ENCODE peak calls at places on chromosomes 16 and 17, in eight cellular contexts. R is stimulated activated CD4-positive, alpha-beta T cell treated with anti-CD3 and anti-CD28 coated beads, Interleukin-4, amount 100 ng/mL, for 48 hours; P is effector CD4-positive, alpha-beta T cell; S is AG10803; T is ACHN; K is LHCN-M2; V is astrocyte of the spinal cord; E is glutamatergic neuron. L is an unnamed sample.

GRCh38 chr16:89923640-89924297 is 627 bp downstream of the TUBB3 start:
- DNase-seq in P (no peak), R (no peak), T (no peak), V (no peak), K (no peak), E (peak), S (no peak), L (no peak)

GRCh38 chr17:14296511-14296910 is 4.4 kb upstream of the HS3ST3B1 start:
- DNase-seq in E (no peak), S (no peak), V (no peak), K (no peak), T (no peak), P (no peak), R (no peak), L (no peak)

GRCh38 chr17:77327181-77327565 is 186.4 kb downstream of the SEC14L1 start:
- DNase-seq in T (no peak), P (no peak), K (no peak), V (no peak), E (no peak), R (no peak), S (no peak), L (no peak)

GRCh38 chr17:9475259-9475658 is 100.4 kb downstream of the STX8 start:
- DNase-seq in T (no peak), S (no peak), R (no peak), E (no peak), P (no peak), V (no peak), K (no peak), L (no peak)

GRCh38 chr16:87549627-87550509 is 52.4 kb upstream of the JPH3 start:
- DNase-seq in P (no peak), E (no peak), R (no peak), V (no peak), S (no peak), K (no peak), T (no peak), L (no peak)

GRCh38 chr16:69563605-69564580 is 1.9 kb upstream of the NFAT5 start:
- DNase-seq in S (no peak), R (peak), E (no peak), V (peak), K (peak), P (peak), T (peak), L (no peak)

GRCh38 chr17:79038545-79039135 is 14.7 kb downstream of the C1QTNF1 start:
- DNase-seq in P (no peak), E (no peak), T (no peak), R (no peak), K (peak), V (peak), S (peak), L (no peak)

GRCh38 chr17:60766778-60767190 is 89.1 kb downstream of the BCAS3 start:
- DNase-seq in R (no peak), E (no peak), V (no peak), S (no peak), K (no peak), P (no peak), T (no peak), L (no peak)

GRCh38 chr17:42844761-42845555 is 578 bp downstream of the AOC2 start:
- DNase-seq in P (no peak), K (no peak), T (no peak), E (no peak), S (no peak), V (no peak), R (no peak), L (no peak)

GRCh38 chr17:67500677-67501300 is 123.7 kb downstream of the PITPNC1 start:
- DNase-seq in E (no peak), S (no peak), V (no peak), K (no peak), T (no peak), R (no peak), P (no peak), L (no peak)

L was measured in NCI-H446 treated with DMSO at 0.1 percent for 48 hours.